ENCODE peak calls at places on chromosome 21, in four cellular contexts. W, L, E and S are unnamed samples.

GRCh38 chr21:42865361-42866160 is 13.8 kb downstream of the WDR4 start:
- DNase-seq in W (no peak), L (no peak), E (no peak), S (peak)

GRCh38 chr21:43654806-43655489 is 4.3 kb downstream of the HSF2BP start:
- DNase-seq in W (no peak), L (no peak), E (peak), S (no peak)

GRCh38 chr21:33856893-33857527 is 58.6 kb downstream of the ATP5PO start:
- DNase-seq in W (no peak), L (no peak), E (no peak), S (no peak)

GRCh38 chr21:36120304-36120902 is 14.5 kb upstream of the CBR3 start:
- DNase-seq in W (no peak), L (no peak), E (no peak), S (peak)

GRCh38 chr21:46078984-46079356 is 18.9 kb upstream of the COL6A2 start:
- DNase-seq in W (no peak), L (no peak), E (no peak), S (no peak)

GRCh38 chr21:46100426-46100825 is 2.5 kb downstream of the COL6A2 start:
- DNase-seq in W (no peak), L (no peak), E (no peak), S (no peak)

GRCh38 chr21:28908351-28908750 is 84.3 kb downstream of the LTN1 start:
- DNase-seq in W (no peak), L (no peak), E (no peak), S (no peak)

GRCh38 chr21:39006653-39007417 is 176.4 kb downstream of the PSMG1 start:
- DNase-seq in W (peak), L (no peak), E (peak), S (peak)

GRCh38 chr21:26843912-26844257 is 1.3 kb downstream of the ADAMTS1 start:
- DNase-seq in W (peak), L (no peak), E (no peak), S (no peak)

GRCh38 chr21:27570306-27570868 is 603.5 kb upstream of the ADAMTS5 start:
- DNase-seq in W (peak), L (no peak), E (peak), S (peak)

GRCh38 chr21:32349333-32349944 is 43.4 kb downstream of the URB1 start:
- DNase-seq in W (no peak), L (no peak), E (no peak), S (no peak)

GRCh38 chr21:28336299-28336698 is 656.4 kb downstream of the LTN1 start:
- DNase-seq in W (peak), L (no peak), E (peak), S (no peak)

GRCh38 chr21:29499734-29500343 is 201.1 kb downstream of the BACH1 start:
- DNase-seq in W (peak), L (peak), E (peak), S (no peak)

GRCh38 chr21:32949701-32950100 is 76.0 kb upstream of the OLIG2 start:
- DNase-seq in W (no peak), L (no peak), E (no peak), S (no peak)

GRCh38 chr21:46205766-46206162 is 21.5 kb upstream of the SPATC1L start:
- DNase-seq in W (no peak), L (no peak), E (no peak), S (peak)

GRCh38 chr21:46393451-46393940 is 65.2 kb upstream of the DIP2A start:
- DNase-seq in W (no peak), L (no peak), E (no peak), S (no peak)

GRCh38 chr21:14075346-14076142 is 135.2 kb downstream of the LIPI start:
- DNase-seq in W (no peak), L (no peak), E (no peak), S (no peak)

GRCh38 chr21:15031790-15032357 is 32.9 kb downstream of the NRIP1 start:
- DNase-seq in W (no peak), L (no peak), E (no peak), S (no peak)

GRCh38 chr21:35026153-35026499 is 23.0 kb downstream of the RUNX1 start:
- DNase-seq in W (no peak), L (no peak), E (no peak), S (no peak)